ENCODE peak calls at places on chromosomes 5 and 9, in ten cellular contexts. One of them, this sample, is unnamed.
A peak's percentile ranks its signal among the peaks of the same experiment; 100 is the strongest.

GRCh38 chr5:111266491-111266890 is 42.3 kb downstream of the CAMK4 start:
- DNase-seq in activated naive CD8-positive, alpha-beta T cell treated with anti-CD3 and anti-CD28 coated beads, Interleukin-2, amount 50 U/mL, for 24 hours: no peak
- DNase-seq in kidney glomerular epithelial cell: no peak
- DNase-seq in HL-60: no peak
- DNase-seq in nephron progenitor cell: no peak
- DNase-seq in CD4-positive, alpha-beta T cell: no peak
- DNase-seq in activated CD4-positive, alpha-beta T cell treated with anti-CD3 and anti-CD28 coated beads for 24 hours: no peak
- DNase-seq in NCI-H1436: no peak
- DNase-seq in GM04503: no peak
- DNase-seq in NCI-H1694 treated with DMSO at 0.1 percent for 48 hours: peak; percentile 78
- DNase-seq in this sample: no peak

GRCh38 chr5:165188555-165189260 is 1683.3 kb downstream of the MAT2B start:
- DNase-seq in NCI-H1694 treated with DMSO at 0.1 percent for 48 hours: no peak
- DNase-seq in activated CD4-positive, alpha-beta T cell treated with anti-CD3 and anti-CD28 coated beads for 24 hours: no peak
- DNase-seq in NCI-H1436: no peak
- DNase-seq in HL-60: peak; percentile 94
- DNase-seq in activated naive CD8-positive, alpha-beta T cell treated with anti-CD3 and anti-CD28 coated beads, Interleukin-2, amount 50 U/mL, for 24 hours: no peak
- DNase-seq in kidney glomerular epithelial cell: no peak
- DNase-seq in nephron progenitor cell: no peak
- DNase-seq in GM04503: no peak
- DNase-seq in CD4-positive, alpha-beta T cell: no peak
- DNase-seq in this sample: no peak

GRCh38 chr9:87683751-87684626 is 41.9 kb upstream of the CTSL start:
- DNase-seq in NCI-H1436: no peak
- DNase-seq in GM04503: no peak
- DNase-seq in kidney glomerular epithelial cell: no peak
- DNase-seq in activated naive CD8-positive, alpha-beta T cell treated with anti-CD3 and anti-CD28 coated beads, Interleukin-2, amount 50 U/mL, for 24 hours: no peak
- DNase-seq in nephron progenitor cell: no peak
- DNase-seq in NCI-H1694 treated with DMSO at 0.1 percent for 48 hours: no peak
- DNase-seq in activated CD4-positive, alpha-beta T cell treated with anti-CD3 and anti-CD28 coated beads for 24 hours: no peak
- DNase-seq in HL-60: no peak
- DNase-seq in CD4-positive, alpha-beta T cell: no peak
- DNase-seq in this sample: no peak

GRCh38 chr9:85516976-85517637 is 224.6 kb downstream of the AGTPBP1 start:
- DNase-seq in NCI-H1436: no peak
- DNase-seq in HL-60: no peak
- DNase-seq in kidney glomerular epithelial cell: no peak
- DNase-seq in GM04503: no peak
- DNase-seq in nephron progenitor cell: no peak
- DNase-seq in NCI-H1694 treated with DMSO at 0.1 percent for 48 hours: no peak
- DNase-seq in CD4-positive, alpha-beta T cell: no peak
- DNase-seq in activated naive CD8-positive, alpha-beta T cell treated with anti-CD3 and anti-CD28 coated beads, Interleukin-2, amount 50 U/mL, for 24 hours: no peak
- DNase-seq in activated CD4-positive, alpha-beta T cell treated with anti-CD3 and anti-CD28 coated beads for 24 hours: no peak
- DNase-seq in this sample: no peak

GRCh38 chr5:136766456-136766855 is 401.1 kb upstream of the TRPC7 start:
- DNase-seq in CD4-positive, alpha-beta T cell: no peak
- DNase-seq in HL-60: no peak
- DNase-seq in activated CD4-positive, alpha-beta T cell treated with anti-CD3 and anti-CD28 coated beads for 24 hours: no peak
- DNase-seq in nephron progenitor cell: no peak
- DNase-seq in activated naive CD8-positive, alpha-beta T cell treated with anti-CD3 and anti-CD28 coated beads, Interleukin-2, amount 50 U/mL, for 24 hours: no peak
- DNase-seq in GM04503: no peak
- DNase-seq in kidney glomerular epithelial cell: no peak
- DNase-seq in NCI-H1694 treated with DMSO at 0.1 percent for 48 hours: no peak
- DNase-seq in NCI-H1436: no peak
- DNase-seq in this sample: no peak

GRCh38 chr5:153678617-153679329 is 188.3 kb downstream of the GRIA1 start:
- DNase-seq in NCI-H1436: no peak
- DNase-seq in kidney glomerular epithelial cell: no peak
- DNase-seq in nephron progenitor cell: no peak
- DNase-seq in NCI-H1694 treated with DMSO at 0.1 percent for 48 hours: no peak
- DNase-seq in GM04503: no peak
- DNase-seq in activated naive CD8-positive, alpha-beta T cell treated with anti-CD3 and anti-CD28 coated beads, Interleukin-2, amount 50 U/mL, for 24 hours: no peak
- DNase-seq in CD4-positive, alpha-beta T cell: no peak
- DNase-seq in activated CD4-positive, alpha-beta T cell treated with anti-CD3 and anti-CD28 coated beads for 24 hours: no peak
- DNase-seq in HL-60: no peak
- DNase-seq in this sample: no peak

GRCh38 chr9:112315905-112316304 is 17.5 kb downstream of the PTBP3 start:
- DNase-seq in NCI-H1694 treated with DMSO at 0.1 percent for 48 hours: no peak
- DNase-seq in HL-60: no peak
- DNase-seq in activated CD4-positive, alpha-beta T cell treated with anti-CD3 and anti-CD28 coated beads for 24 hours: no peak
- DNase-seq in nephron progenitor cell: no peak
- DNase-seq in GM04503: no peak
- DNase-seq in activated naive CD8-positive, alpha-beta T cell treated with anti-CD3 and anti-CD28 coated beads, Interleukin-2, amount 50 U/mL, for 24 hours: no peak
- DNase-seq in kidney glomerular epithelial cell: no peak
- DNase-seq in CD4-positive, alpha-beta T cell: no peak
- DNase-seq in NCI-H1436: no peak
- DNase-seq in this sample: no peak

GRCh38 chr5:56534102-56534501 is 281.2 kb upstream of the MAP3K1 start:
- DNase-seq in HL-60: no peak
- DNase-seq in activated naive CD8-positive, alpha-beta T cell treated with anti-CD3 and anti-CD28 coated beads, Interleukin-2, amount 50 U/mL, for 24 hours: no peak
- DNase-seq in kidney glomerular epithelial cell: peak; percentile 76
- DNase-seq in GM04503: no peak
- DNase-seq in nephron progenitor cell: no peak
- DNase-seq in activated CD4-positive, alpha-beta T cell treated with anti-CD3 and anti-CD28 coated beads for 24 hours: no peak
- DNase-seq in NCI-H1694 treated with DMSO at 0.1 percent for 48 hours: no peak
- DNase-seq in NCI-H1436: no peak
- DNase-seq in CD4-positive, alpha-beta T cell: peak; percentile 28
- DNase-seq in this sample: no peak

GRCh38 chr5:68464424-68464823 is 248.9 kb downstream of the PIK3R1 start:
- DNase-seq in nephron progenitor cell: no peak
- DNase-seq in GM04503: no peak
- DNase-seq in kidney glomerular epithelial cell: peak; percentile 75
- DNase-seq in CD4-positive, alpha-beta T cell: peak; percentile 24
- DNase-seq in NCI-H1694 treated with DMSO at 0.1 percent for 48 hours: no peak
- DNase-seq in activated naive CD8-positive, alpha-beta T cell treated with anti-CD3 and anti-CD28 coated beads, Interleukin-2, amount 50 U/mL, for 24 hours: peak; percentile 65
- DNase-seq in activated CD4-positive, alpha-beta T cell treated with anti-CD3 and anti-CD28 coated beads for 24 hours: peak; percentile 16
- DNase-seq in HL-60: peak; percentile 3
- DNase-seq in NCI-H1436: no peak
- DNase-seq in this sample: no peak

GRCh38 chr9:36664806-36665205 is 92.1 kb downstream of the MELK start:
- DNase-seq in HL-60: no peak
- DNase-seq in nephron progenitor cell: no peak
- DNase-seq in GM04503: no peak
- DNase-seq in NCI-H1694 treated with DMSO at 0.1 percent for 48 hours: no peak
- DNase-seq in activated naive CD8-positive, alpha-beta T cell treated with anti-CD3 and anti-CD28 coated beads, Interleukin-2, amount 50 U/mL, for 24 hours: no peak
- DNase-seq in activated CD4-positive, alpha-beta T cell treated with anti-CD3 and anti-CD28 coated beads for 24 hours: no peak
- DNase-seq in NCI-H1436: no peak
- DNase-seq in CD4-positive, alpha-beta T cell: no peak
- DNase-seq in kidney glomerular epithelial cell: no peak
- DNase-seq in this sample: no peak

GRCh38 chr9:128504485-128505413 is at the start of gene GLE1:
- DNase-seq in NCI-H1694 treated with DMSO at 0.1 percent for 48 hours: peak; percentile 73
- DNase-seq in activated naive CD8-positive, alpha-beta T cell treated with anti-CD3 and anti-CD28 coated beads, Interleukin-2, amount 50 U/mL, for 24 hours: peak; percentile 99
- DNase-seq in HL-60: peak; percentile 93
- DNase-seq in kidney glomerular epithelial cell: peak; percentile 77
- DNase-seq in nephron progenitor cell: peak; percentile 99
- DNase-seq in activated CD4-positive, alpha-beta T cell treated with anti-CD3 and anti-CD28 coated beads for 24 hours: peak; percentile 98
- DNase-seq in NCI-H1436: peak; percentile 92
- DNase-seq in GM04503: peak; percentile 32
- DNase-seq in CD4-positive, alpha-beta T cell: peak; percentile 96
- DNase-seq in this sample: peak; percentile 98

GRCh38 chr5:111472096-111472495 is 40.2 kb downstream of the STARD4 start:
- DNase-seq in GM04503: no peak
- DNase-seq in nephron progenitor cell: no peak
- DNase-seq in activated naive CD8-positive, alpha-beta T cell treated with anti-CD3 and anti-CD28 coated beads, Interleukin-2, amount 50 U/mL, for 24 hours: no peak
- DNase-seq in kidney glomerular epithelial cell: no peak
- DNase-seq in CD4-positive, alpha-beta T cell: no peak
- DNase-seq in activated CD4-positive, alpha-beta T cell treated with anti-CD3 and anti-CD28 coated beads for 24 hours: no peak
- DNase-seq in NCI-H1694 treated with DMSO at 0.1 percent for 48 hours: no peak
- DNase-seq in NCI-H1436: no peak
- DNase-seq in HL-60: no peak
- DNase-seq in this sample: no peak

GRCh38 chr5:104312481-104312880 is 749.9 kb upstream of the NUDT12 start:
- DNase-seq in HL-60: no peak
- DNase-seq in nephron progenitor cell: no peak
- DNase-seq in GM04503: no peak
- DNase-seq in activated naive CD8-positive, alpha-beta T cell treated with anti-CD3 and anti-CD28 coated beads, Interleukin-2, amount 50 U/mL, for 24 hours: no peak
- DNase-seq in activated CD4-positive, alpha-beta T cell treated with anti-CD3 and anti-CD28 coated beads for 24 hours: no peak
- DNase-seq in CD4-positive, alpha-beta T cell: no peak
- DNase-seq in NCI-H1436: no peak
- DNase-seq in kidney glomerular epithelial cell: no peak
- DNase-seq in NCI-H1694 treated with DMSO at 0.1 percent for 48 hours: no peak
- DNase-seq in this sample: no peak

GRCh38 chr5:148830220-148830619 is 3.8 kb downstream of the ADRB2 start:
- DNase-seq in NCI-H1694 treated with DMSO at 0.1 percent for 48 hours: no peak
- DNase-seq in kidney glomerular epithelial cell: no peak
- DNase-seq in CD4-positive, alpha-beta T cell: no peak
- DNase-seq in HL-60: no peak
- DNase-seq in nephron progenitor cell: no peak
- DNase-seq in activated CD4-positive, alpha-beta T cell treated with anti-CD3 and anti-CD28 coated beads for 24 hours: no peak
- DNase-seq in activated naive CD8-positive, alpha-beta T cell treated with anti-CD3 and anti-CD28 coated beads, Interleukin-2, amount 50 U/mL, for 24 hours: no peak
- DNase-seq in GM04503: no peak
- DNase-seq in NCI-H1436: no peak
- DNase-seq in this sample: no peak

GRCh38 chr9:108634669-108635462 is 220.9 kb downstream of the ACTL7B start:
- DNase-seq in NCI-H1436: no peak
- DNase-seq in nephron progenitor cell: no peak
- DNase-seq in activated CD4-positive, alpha-beta T cell treated with anti-CD3 and anti-CD28 coated beads for 24 hours: no peak
- DNase-seq in activated naive CD8-positive, alpha-beta T cell treated with anti-CD3 and anti-CD28 coated beads, Interleukin-2, amount 50 U/mL, for 24 hours: no peak
- DNase-seq in HL-60: no peak
- DNase-seq in CD4-positive, alpha-beta T cell: no peak
- DNase-seq in kidney glomerular epithelial cell: no peak
- DNase-seq in NCI-H1694 treated with DMSO at 0.1 percent for 48 hours: no peak
- DNase-seq in GM04503: peak; percentile 88
- DNase-seq in this sample: no peak

GRCh38 chr5:62720036-62720441 is 141.4 kb downstream of the LRRC70 start:
- DNase-seq in GM04503: no peak
- DNase-seq in NCI-H1436: peak; percentile 1
- DNase-seq in activated CD4-positive, alpha-beta T cell treated with anti-CD3 and anti-CD28 coated beads for 24 hours: no peak
- DNase-seq in activated naive CD8-positive, alpha-beta T cell treated with anti-CD3 and anti-CD28 coated beads, Interleukin-2, amount 50 U/mL, for 24 hours: peak; percentile 2
- DNase-seq in CD4-positive, alpha-beta T cell: no peak
- DNase-seq in nephron progenitor cell: peak; percentile 61
- DNase-seq in HL-60: peak; percentile 47
- DNase-seq in NCI-H1694 treated with DMSO at 0.1 percent for 48 hours: no peak
- DNase-seq in kidney glomerular epithelial cell: peak; percentile 27
- DNase-seq in this sample: no peak

GRCh38 chr5:112366987-112367386 is 52.1 kb downstream of the EPB41L4A start:
- DNase-seq in CD4-positive, alpha-beta T cell: no peak
- DNase-seq in kidney glomerular epithelial cell: no peak
- DNase-seq in NCI-H1436: no peak
- DNase-seq in HL-60: no peak
- DNase-seq in NCI-H1694 treated with DMSO at 0.1 percent for 48 hours: no peak
- DNase-seq in activated naive CD8-positive, alpha-beta T cell treated with anti-CD3 and anti-CD28 coated beads, Interleukin-2, amount 50 U/mL, for 24 hours: no peak
- DNase-seq in GM04503: no peak
- DNase-seq in activated CD4-positive, alpha-beta T cell treated with anti-CD3 and anti-CD28 coated beads for 24 hours: no peak
- DNase-seq in nephron progenitor cell: no peak
- DNase-seq in this sample: no peak

GRCh38 chr5:68476854-68477253 is 261.3 kb downstream of the PIK3R1 start:
- DNase-seq in CD4-positive, alpha-beta T cell: no peak
- DNase-seq in HL-60: no peak
- DNase-seq in activated CD4-positive, alpha-beta T cell treated with anti-CD3 and anti-CD28 coated beads for 24 hours: no peak
- DNase-seq in NCI-H1436: no peak
- DNase-seq in nephron progenitor cell: no peak
- DNase-seq in activated naive CD8-positive, alpha-beta T cell treated with anti-CD3 and anti-CD28 coated beads, Interleukin-2, amount 50 U/mL, for 24 hours: no peak
- DNase-seq in kidney glomerular epithelial cell: no peak
- DNase-seq in GM04503: no peak
- DNase-seq in NCI-H1694 treated with DMSO at 0.1 percent for 48 hours: no peak
- DNase-seq in this sample: no peak

GRCh38 chr5:33423018-33423630 is 17.6 kb upstream of the TARS1 start:
- DNase-seq in HL-60: no peak
- DNase-seq in NCI-H1436: no peak
- DNase-seq in activated CD4-positive, alpha-beta T cell treated with anti-CD3 and anti-CD28 coated beads for 24 hours: no peak
- DNase-seq in kidney glomerular epithelial cell: peak; percentile 23
- DNase-seq in NCI-H1694 treated with DMSO at 0.1 percent for 48 hours: peak; percentile 32
- DNase-seq in CD4-positive, alpha-beta T cell: no peak
- DNase-seq in nephron progenitor cell: no peak
- DNase-seq in activated naive CD8-positive, alpha-beta T cell treated with anti-CD3 and anti-CD28 coated beads, Interleukin-2, amount 50 U/mL, for 24 hours: no peak
- DNase-seq in GM04503: no peak
- DNase-seq in this sample: no peak

GRCh38 chr5:35438786-35439185 is 178.9 kb upstream of the SPEF2 start:
- DNase-seq in activated naive CD8-positive, alpha-beta T cell treated with anti-CD3 and anti-CD28 coated beads, Interleukin-2, amount 50 U/mL, for 24 hours: no peak
- DNase-seq in CD4-positive, alpha-beta T cell: no peak
- DNase-seq in NCI-H1694 treated with DMSO at 0.1 percent for 48 hours: no peak
- DNase-seq in nephron progenitor cell: no peak
- DNase-seq in NCI-H1436: no peak
- DNase-seq in activated CD4-positive, alpha-beta T cell treated with anti-CD3 and anti-CD28 coated beads for 24 hours: no peak
- DNase-seq in HL-60: no peak
- DNase-seq in GM04503: no peak
- DNase-seq in kidney glomerular epithelial cell: no peak
- DNase-seq in this sample: no peak

GRCh38 chr5:172906436-172906835 is 52.8 kb upstream of the RPL26L1 start:
- DNase-seq in CD4-positive, alpha-beta T cell: no peak
- DNase-seq in NCI-H1694 treated with DMSO at 0.1 percent for 48 hours: no peak
- DNase-seq in NCI-H1436: no peak
- DNase-seq in activated naive CD8-positive, alpha-beta T cell treated with anti-CD3 and anti-CD28 coated beads, Interleukin-2, amount 50 U/mL, for 24 hours: no peak
- DNase-seq in kidney glomerular epithelial cell: no peak
- DNase-seq in GM04503: no peak
- DNase-seq in activated CD4-positive, alpha-beta T cell treated with anti-CD3 and anti-CD28 coated beads for 24 hours: no peak
- DNase-seq in nephron progenitor cell: no peak
- DNase-seq in HL-60: no peak
- DNase-seq in this sample: no peak

GRCh38 chr5:32512916-32513315 is 68.4 kb upstream of the ZFR start:
- DNase-seq in kidney glomerular epithelial cell: no peak
- DNase-seq in GM04503: no peak
- DNase-seq in HL-60: no peak
- DNase-seq in NCI-H1694 treated with DMSO at 0.1 percent for 48 hours: no peak
- DNase-seq in activated naive CD8-positive, alpha-beta T cell treated with anti-CD3 and anti-CD28 coated beads, Interleukin-2, amount 50 U/mL, for 24 hours: no peak
- DNase-seq in NCI-H1436: no peak
- DNase-seq in CD4-positive, alpha-beta T cell: no peak
- DNase-seq in nephron progenitor cell: no peak
- DNase-seq in activated CD4-positive, alpha-beta T cell treated with anti-CD3 and anti-CD28 coated beads for 24 hours: no peak
- DNase-seq in this sample: no peak

GRCh38 chr5:82044015-82044414 is 72.2 kb downstream of the ATG10 start:
- DNase-seq in activated CD4-positive, alpha-beta T cell treated with anti-CD3 and anti-CD28 coated beads for 24 hours: no peak
- DNase-seq in GM04503: no peak
- DNase-seq in activated naive CD8-positive, alpha-beta T cell treated with anti-CD3 and anti-CD28 coated beads, Interleukin-2, amount 50 U/mL, for 24 hours: no peak
- DNase-seq in CD4-positive, alpha-beta T cell: no peak
- DNase-seq in NCI-H1694 treated with DMSO at 0.1 percent for 48 hours: no peak
- DNase-seq in kidney glomerular epithelial cell: no peak
- DNase-seq in HL-60: peak; percentile 44
- DNase-seq in NCI-H1436: no peak
- DNase-seq in nephron progenitor cell: no peak
- DNase-seq in this sample: no peak

GRCh38 chr9:15982182-15982581 is 429.3 kb downstream of the CCDC171 start:
- DNase-seq in NCI-H1436: peak; percentile 14
- DNase-seq in CD4-positive, alpha-beta T cell: no peak
- DNase-seq in NCI-H1694 treated with DMSO at 0.1 percent for 48 hours: no peak
- DNase-seq in nephron progenitor cell: no peak
- DNase-seq in activated naive CD8-positive, alpha-beta T cell treated with anti-CD3 and anti-CD28 coated beads, Interleukin-2, amount 50 U/mL, for 24 hours: no peak
- DNase-seq in activated CD4-positive, alpha-beta T cell treated with anti-CD3 and anti-CD28 coated beads for 24 hours: no peak
- DNase-seq in GM04503: no peak
- DNase-seq in HL-60: no peak
- DNase-seq in kidney glomerular epithelial cell: no peak
- DNase-seq in this sample: no peak